ENCODE peak calls at places on chromosome 10, in five cellular contexts. One of them, this sample, is unnamed.

GRCh38 chr10:133309720-133310398 is 1.1 kb downstream of the ZNF511 start:
- DNase-seq in coronary artery: no peak
- DNase-seq in activated T-cell treated with anti-CD3 and anti-CD28 coated beads, Interleukin-2, amount 50 U/mL, for 72 hours: no peak
- DNase-seq in brain microvascular endothelial cell: no peak
- DNase-seq in cardiac fibroblast: no peak
- DNase-seq in this sample: no peak

GRCh38 chr10:132272061-132272766 is 35.5 kb downstream of the STK32C start:
- DNase-seq in coronary artery: no peak
- DNase-seq in activated T-cell treated with anti-CD3 and anti-CD28 coated beads, Interleukin-2, amount 50 U/mL, for 72 hours: no peak
- DNase-seq in brain microvascular endothelial cell: no peak
- DNase-seq in cardiac fibroblast: peak
- DNase-seq in this sample: no peak

GRCh38 chr10:49518566-49518965 is 20.4 kb downstream of the ERCC6 start:
- DNase-seq in coronary artery: no peak
- DNase-seq in activated T-cell treated with anti-CD3 and anti-CD28 coated beads, Interleukin-2, amount 50 U/mL, for 72 hours: no peak
- DNase-seq in brain microvascular endothelial cell: no peak
- DNase-seq in cardiac fibroblast: no peak
- DNase-seq in this sample: no peak

GRCh38 chr10:24897326-24897926 is 55.0 kb downstream of the PRTFDC1 start:
- DNase-seq in coronary artery: no peak
- DNase-seq in activated T-cell treated with anti-CD3 and anti-CD28 coated beads, Interleukin-2, amount 50 U/mL, for 72 hours: no peak
- DNase-seq in brain microvascular endothelial cell: peak
- DNase-seq in cardiac fibroblast: peak
- DNase-seq in this sample: no peak

GRCh38 chr10:74150151-74151056 is at the start of gene AP3M1:
- DNase-seq in coronary artery: peak
- DNase-seq in activated T-cell treated with anti-CD3 and anti-CD28 coated beads, Interleukin-2, amount 50 U/mL, for 72 hours: peak
- DNase-seq in brain microvascular endothelial cell: no peak
- DNase-seq in cardiac fibroblast: no peak
- DNase-seq in this sample: peak

GRCh38 chr10:113386005-113386404 is 166.8 kb upstream of the HABP2 start:
- DNase-seq in coronary artery: no peak
- DNase-seq in activated T-cell treated with anti-CD3 and anti-CD28 coated beads, Interleukin-2, amount 50 U/mL, for 72 hours: no peak
- DNase-seq in brain microvascular endothelial cell: peak
- DNase-seq in cardiac fibroblast: peak
- DNase-seq in this sample: no peak

GRCh38 chr10:50576245-50576815 is 47.4 kb downstream of the SGMS1 start:
- DNase-seq in coronary artery: no peak
- DNase-seq in activated T-cell treated with anti-CD3 and anti-CD28 coated beads, Interleukin-2, amount 50 U/mL, for 72 hours: no peak
- DNase-seq in brain microvascular endothelial cell: peak
- DNase-seq in cardiac fibroblast: peak
- DNase-seq in this sample: no peak

GRCh38 chr10:92830478-92831389 is 17.6 kb upstream of the EXOC6 start:
- DNase-seq in coronary artery: no peak
- DNase-seq in activated T-cell treated with anti-CD3 and anti-CD28 coated beads, Interleukin-2, amount 50 U/mL, for 72 hours: peak
- DNase-seq in brain microvascular endothelial cell: no peak
- DNase-seq in cardiac fibroblast: peak
- DNase-seq in this sample: peak

GRCh38 chr10:32103721-32104120 is 47.5 kb upstream of the KIF5B start:
- DNase-seq in coronary artery: no peak
- DNase-seq in activated T-cell treated with anti-CD3 and anti-CD28 coated beads, Interleukin-2, amount 50 U/mL, for 72 hours: no peak
- DNase-seq in brain microvascular endothelial cell: no peak
- DNase-seq in cardiac fibroblast: peak
- DNase-seq in this sample: no peak

GRCh38 chr10:9562001-9562505 is 1455.6 kb upstream of the CELF2 start:
- DNase-seq in coronary artery: no peak
- DNase-seq in activated T-cell treated with anti-CD3 and anti-CD28 coated beads, Interleukin-2, amount 50 U/mL, for 72 hours: no peak
- DNase-seq in brain microvascular endothelial cell: no peak
- DNase-seq in cardiac fibroblast: no peak
- DNase-seq in this sample: no peak

GRCh38 chr10:51188013-51188412 is 113.7 kb downstream of the PRKG1 start:
- DNase-seq in coronary artery: no peak
- DNase-seq in activated T-cell treated with anti-CD3 and anti-CD28 coated beads, Interleukin-2, amount 50 U/mL, for 72 hours: no peak
- DNase-seq in brain microvascular endothelial cell: no peak
- DNase-seq in cardiac fibroblast: no peak
- DNase-seq in this sample: no peak

GRCh38 chr10:116490028-116490662 is 55.6 kb upstream of the PNLIP start:
- DNase-seq in coronary artery: no peak
- DNase-seq in activated T-cell treated with anti-CD3 and anti-CD28 coated beads, Interleukin-2, amount 50 U/mL, for 72 hours: no peak
- DNase-seq in brain microvascular endothelial cell: peak
- DNase-seq in cardiac fibroblast: peak
- DNase-seq in this sample: no peak

GRCh38 chr10:119250641-119251314 is 43.4 kb downstream of the GRK5 start:
- DNase-seq in coronary artery: no peak
- DNase-seq in activated T-cell treated with anti-CD3 and anti-CD28 coated beads, Interleukin-2, amount 50 U/mL, for 72 hours: no peak
- DNase-seq in brain microvascular endothelial cell: peak
- DNase-seq in cardiac fibroblast: peak
- DNase-seq in this sample: no peak

GRCh38 chr10:93121311-93121710 is 47.6 kb downstream of the CYP26A1 start:
- DNase-seq in coronary artery: no peak
- DNase-seq in activated T-cell treated with anti-CD3 and anti-CD28 coated beads, Interleukin-2, amount 50 U/mL, for 72 hours: no peak
- DNase-seq in brain microvascular endothelial cell: no peak
- DNase-seq in cardiac fibroblast: no peak
- DNase-seq in this sample: no peak

GRCh38 chr10:88428442-88428841 is 154.7 kb downstream of the RNLS start:
- DNase-seq in coronary artery: no peak
- DNase-seq in activated T-cell treated with anti-CD3 and anti-CD28 coated beads, Interleukin-2, amount 50 U/mL, for 72 hours: no peak
- DNase-seq in brain microvascular endothelial cell: peak
- DNase-seq in cardiac fibroblast: no peak
- DNase-seq in this sample: no peak

GRCh38 chr10:50224330-50224952 is 26.9 kb downstream of the ASAH2 start:
- DNase-seq in coronary artery: no peak
- DNase-seq in activated T-cell treated with anti-CD3 and anti-CD28 coated beads, Interleukin-2, amount 50 U/mL, for 72 hours: peak
- DNase-seq in brain microvascular endothelial cell: peak
- DNase-seq in cardiac fibroblast: peak
- DNase-seq in this sample: peak

GRCh38 chr10:15482168-15482567 is 111.1 kb upstream of the FAM171A1 start:
- DNase-seq in coronary artery: no peak
- DNase-seq in activated T-cell treated with anti-CD3 and anti-CD28 coated beads, Interleukin-2, amount 50 U/mL, for 72 hours: no peak
- DNase-seq in brain microvascular endothelial cell: no peak
- DNase-seq in cardiac fibroblast: peak
- DNase-seq in this sample: no peak

GRCh38 chr10:14507156-14507555 is 176.4 kb upstream of the FRMD4A start:
- DNase-seq in coronary artery: no peak
- DNase-seq in activated T-cell treated with anti-CD3 and anti-CD28 coated beads, Interleukin-2, amount 50 U/mL, for 72 hours: peak
- DNase-seq in brain microvascular endothelial cell: no peak
- DNase-seq in cardiac fibroblast: no peak
- DNase-seq in this sample: peak

This sample was measured in activated CD4-positive, alpha-beta T cell treated with anti-CD3 and anti-CD28 coated beads, Interleukin-2, amount 10 ng/mL, durations not matched to agents 7 days and 5 days.